ENCODE peak calls at places on chromosomes 6 and 20, in eight cellular contexts. H is activated T-cell treated with anti-CD3 and anti-CD28 coated beads, Interleukin-2, amount 50 U/mL, for 72 hours; J is B cell; D is endodermal cell; I is lower lobe of right lung; N is A172; R is hypothalamus; V is MV-4-11. X is an unnamed sample.

GRCh38 chr6:1611572-1612385 is 2.1 kb downstream of the FOXC1 start:
- DNase-seq in I (no peak), V (no peak), D (peak; percentile 88), J (no peak), N (no peak), H (no peak), R (no peak), X (no peak)

GRCh38 chr6:42928748-42929087 is 562 bp upstream of the CNPY3 start:
- DNase-seq in H (no peak), R (no peak), D (no peak), V (no peak), N (no peak), J (no peak), I (no peak), X (no peak)

GRCh38 chr6:104253236-104253635 is 606.5 kb downstream of the HACE1 start:
- DNase-seq in N (no peak), H (no peak), D (no peak), J (no peak), R (no peak), I (no peak), V (no peak), X (no peak)

GRCh38 chr6:99341862-99342455 is 7.5 kb downstream of the FAXC start:
- DNase-seq in H (no peak), D (no peak), J (no peak), R (no peak), N (no peak), V (no peak), I (no peak), X (no peak)

GRCh38 chr6:53214172-53214571 is 65.5 kb upstream of the GCM1 start:
- DNase-seq in I (no peak), D (no peak), R (no peak), H (no peak), N (no peak), V (no peak), J (no peak), X (no peak)

GRCh38 chr6:3252369-3252768 is 6.4 kb upstream of the PSMG4 start:
- DNase-seq in R (no peak), V (no peak), H (no peak), N (peak; percentile 75), I (no peak), J (no peak), D (no peak), X (no peak)

GRCh38 chr6:134295953-134296553 is 21.9 kb downstream of the SGK1 start:
- DNase-seq in I (no peak), R (no peak), D (no peak), H (no peak), N (peak; percentile 99), V (peak; percentile 97), J (peak; percentile 44), X (no peak)

GRCh38 chr6:100554228-100554627 is 89.5 kb upstream of the SIM1 start:
- DNase-seq in D (no peak), H (no peak), J (no peak), R (no peak), V (no peak), N (no peak), I (no peak), X (no peak)

GRCh38 chr6:37624606-37625574 is 72.8 kb downstream of the MDGA1 start:
- DNase-seq in J (no peak), N (peak; percentile 49), H (peak; percentile 24), V (no peak), D (peak; percentile 42), I (peak; percentile 81), R (no peak), X (peak; percentile 33)

GRCh38 chr20:40600441-40601235 is 88.4 kb downstream of the MAFB start:
- DNase-seq in R (no peak), V (no peak), J (no peak), D (no peak), I (no peak), H (no peak), N (no peak), X (no peak)

GRCh38 chr6:48611332-48611731 is 500.3 kb upstream of the PTCHD4 start:
- DNase-seq in H (no peak), N (peak; percentile 12), V (no peak), J (no peak), R (no peak), I (no peak), D (no peak), X (no peak)

GRCh38 chr6:166751051-166751595 is 124.1 kb upstream of the RPS6KA2 start:
- DNase-seq in V (peak; percentile 43), D (peak; percentile 81), R (no peak), J (peak; percentile 84), N (peak; percentile 28), H (peak; percentile 15), I (no peak), X (no peak)

GRCh38 chr6:25027221-25027916 is 91.6 kb upstream of the RIPOR2 start:
- DNase-seq in J (peak; percentile 85), H (peak; percentile 87), I (peak; percentile 63), D (peak; percentile 74), V (peak; percentile 70), R (no peak), N (no peak), X (no peak)